ENCODE peak calls at places on chromosomes 16 and 17, in six cellular contexts. B is mesendoderm, S is IMR-90, J is H1, I is mesenchymal stem cell, Z is neuronal stem cell. L is an unnamed sample.

GRCh38 chr16:85173981-85174751 is 61.9 kb upstream of the CIBAR2 start:
- DNase-seq in B (peak), S (peak), J (no peak), I (peak), Z (no peak), L (peak)

GRCh38 chr17:30217746-30218245 is 17.7 kb downstream of the SLC6A4 start:
- DNase-seq in I (no peak), J (no peak), B (no peak), S (no peak), Z (no peak), L (no peak)

GRCh38 chr16:57998484-57998883 is 2.0 kb downstream of the ZNF319 start:
- DNase-seq in Z (no peak), B (peak), J (no peak), S (no peak), I (peak), L (peak)

GRCh38 chr17:44636562-44636961 is 19.7 kb upstream of the MEIOC start:
- DNase-seq in J (no peak), Z (no peak), B (peak), S (peak), I (peak), L (peak)

GRCh38 chr16:50301626-50302471 is 35.5 kb downstream of the ADCY7 start:
- DNase-seq in Z (no peak), J (peak), S (peak), I (peak), B (no peak), L (peak)

GRCh38 chr17:57679356-57679755 is 65.7 kb downstream of the CCDC182 start:
- DNase-seq in Z (no peak), I (no peak), B (no peak), S (no peak), J (peak), L (no peak)

GRCh38 chr16:87196229-87196628 is 121.0 kb downstream of the C16orf95 start:
- DNase-seq in I (no peak), S (no peak), J (no peak), B (no peak), Z (no peak), L (peak)

GRCh38 chr17:73476890-73477350 is 165.1 kb upstream of the CDC42EP4 start:
- DNase-seq in J (no peak), S (no peak), Z (no peak), I (no peak), B (no peak), L (no peak)

GRCh38 chr17:72822358-72823023 is 270.0 kb downstream of the SLC39A11 start:
- DNase-seq in I (no peak), B (no peak), J (no peak), Z (no peak), S (no peak), L (no peak)

GRCh38 chr16:69083306-69083941 is 22.0 kb upstream of the HAS3 start:
- DNase-seq in Z (no peak), B (peak), I (no peak), S (no peak), J (no peak), L (peak)
- H3K18ac ChIP-seq in Z (peak), B (no peak), I (no peak), S (no peak), J (peak), L (no peak)

GRCh38 chr16:78607022-78607421 is 507.6 kb downstream of the WWOX start:
- DNase-seq in Z (no peak), S (no peak), J (no peak), B (no peak), I (no peak), L (no peak)
- H3K4me2 ChIP-seq in Z (no peak), S (no peak), J (peak), B (no peak), I (no peak), L (no peak)

GRCh38 chr17:47692895-47693666 is 880 bp upstream of the TBKBP1 start:
- DNase-seq in Z (no peak), I (peak), J (no peak), S (no peak), B (peak), L (no peak)

GRCh38 chr17:47690121-47690520 is 3.8 kb upstream of the TBKBP1 start:
- DNase-seq in I (no peak), B (no peak), Z (no peak), S (no peak), J (no peak), L (no peak)

GRCh38 chr17:47694018-47694817 is at the start of gene TBKBP1:
- DNase-seq in B (peak), S (peak), Z (peak), I (peak), J (peak), L (peak)

GRCh38 chr17:47693667-47694017 is 319 bp upstream of the TBKBP1 start:
- DNase-seq in J (no peak), B (no peak), S (no peak), Z (no peak), I (peak), L (peak)

GRCh38 chr17:47692137-47692894 is 1.6 kb upstream of the TBKBP1 start:
- DNase-seq in S (no peak), I (no peak), J (no peak), Z (no peak), B (no peak), L (no peak)
- H3K4me3 ChIP-seq in S (no peak), I (peak), J (no peak), Z (no peak), B (no peak), L (no peak)

DNA sequence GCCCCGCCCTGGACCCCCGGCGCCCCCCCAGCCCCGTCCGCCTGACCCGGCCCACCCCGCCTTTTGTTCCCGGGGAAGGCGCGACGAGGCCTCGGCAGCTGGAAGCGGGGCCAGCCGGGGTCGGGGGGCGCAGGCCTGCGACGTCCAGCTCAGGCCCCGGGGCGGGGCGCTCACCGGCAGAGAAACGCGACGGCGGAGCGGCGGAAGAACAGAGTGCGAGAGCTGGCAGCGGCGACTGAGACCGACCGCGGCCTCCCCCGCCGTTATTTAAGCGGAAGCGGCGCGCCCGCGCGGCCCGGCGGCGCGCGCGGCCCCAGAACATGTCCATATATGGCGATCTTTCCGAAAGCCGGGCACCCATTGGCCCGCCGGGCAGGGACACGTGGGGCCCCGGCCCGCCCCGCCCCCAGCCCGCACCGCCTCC is at the start of gene ACTG1:
- DNase-seq in Z (peak), B (peak), S (peak), I (peak), J (peak), L (peak)
- H3K18ac ChIP-seq in Z (peak), B (peak), S (peak), I (peak), J (peak), L (peak)

GRCh38 chr17:66714046-66715023 is 120.6 kb upstream of the CACNG5 start:
- DNase-seq in I (no peak), S (no peak), B (no peak), J (no peak), Z (no peak), L (no peak)
- H3K4me2 ChIP-seq in I (no peak), S (no peak), B (no peak), J (no peak), Z (no peak), L (no peak)

GRCh38 chr17:68595986-68596385 is 5.2 kb downstream of the FAM20A start:
- DNase-seq in I (no peak), J (no peak), S (no peak), Z (no peak), B (no peak), L (no peak)
- H3K4me3 ChIP-seq in I (peak), J (no peak), S (no peak), Z (no peak), B (no peak), L (no peak)

L was measured in trophoblast cell.